ENCODE peak calls at places on chromosome 12, in six cellular contexts. M is psoas muscle; N is colonic mucosa; V is CD4-positive, alpha-beta memory T cell; E is K562; G is CD4-positive, alpha-beta T cell. P is an unnamed sample. For H3K27me3, the result is how much of the 10 kb centered on the place peaks cover.

GRCh38 chr12:54373619-54374554 is 9.6 kb upstream of the GPR84 start:
- DNase-seq in M (peak), V (peak), G (no peak), E (no peak), N (no peak), P (no peak)

GRCh38 chr12:88693837-88694445 is 113.7 kb upstream of the KITLG start:
- DNase-seq in G (no peak), E (no peak), N (no peak), M (no peak), V (no peak), P (peak)

GRCh38 chr12:79360936-79361335 is 329.8 kb downstream of the PAWR start:
- DNase-seq in V (no peak), M (no peak), G (no peak), N (no peak), E (no peak), P (no peak)

GRCh38 chr12:66848967-66849366 is 170.1 kb upstream of the GRIP1 start:
- DNase-seq in G (no peak), E (no peak), V (no peak), M (no peak), N (no peak), P (no peak)

GRCh38 chr12:27751386-27752047 is 28.5 kb upstream of the KLHL42 start:
- DNase-seq in N (peak), V (no peak), E (peak), G (no peak), M (no peak), P (no peak)

GRCh38 chr12:88298761-88299242 is 156.7 kb downstream of the TMTC3 start:
- DNase-seq in N (no peak), E (peak), G (no peak), V (no peak), M (no peak), P (peak)

GRCh38 chr12:124633269-124633953 is 66.0 kb upstream of the NCOR2 start:
- DNase-seq in E (peak), V (no peak), G (no peak), N (peak), M (no peak), P (peak)

GRCh38 chr12:52352951-52353350 is 14.3 kb downstream of the KRT85 start:
- DNase-seq in M (no peak), G (no peak), E (no peak), N (no peak), V (no peak), P (no peak)

GRCh38 chr12:18629445-18629844 is 108.4 kb downstream of the PLCZ1 start:
- DNase-seq in E (no peak), G (no peak), M (no peak), V (no peak), N (no peak), P (no peak)

GRCh38 chr12:34400986-34401658 is 378.8 kb downstream of the ALG10 start:
- DNase-seq in N (peak), G (no peak), V (no peak), E (no peak), M (peak), P (no peak)

GRCh38 chr12:52837341-52837741 is 3.2 kb upstream of the KRT79 start:
- DNase-seq in N (no peak), E (peak), V (no peak), G (no peak), M (no peak), P (peak)

GRCh38 chr12:59086124-59086523 is 165.8 kb upstream of the LRIG3 start:
- DNase-seq in V (no peak), M (no peak), E (no peak), N (no peak), G (no peak), P (no peak)

GRCh38 chr12:119589087-119589486 is 4.5 kb upstream of the TMEM233 start:
- DNase-seq in M (no peak), E (no peak), V (no peak), G (no peak), N (no peak), P (no peak)

GRCh38 chr12:13362260-13362841 is 165.8 kb downstream of the EMP1 start:
- DNase-seq in G (no peak), M (peak), E (peak), N (peak), V (no peak), P (peak)

GRCh38 chr12:110012137-110012536 is 12.9 kb downstream of the ANKRD13A start:
- DNase-seq in N (no peak), G (no peak), V (peak), E (no peak), M (no peak), P (no peak)

GRCh38 chr12:7079826-7080125 is 12.5 kb downstream of the C1R start:
- DNase-seq in N (no peak), M (no peak), G (no peak), V (no peak), E (no peak), P (peak)

GRCh38 chr12:46267618-46268348 is 1.1 kb downstream of the SLC38A1 start:
- DNase-seq in G (peak), E (peak), M (peak), N (peak), V (peak), P (peak)

GRCh38 chr12:118064608-118065007 is 3.6 kb upstream of the WSB2 start:
- DNase-seq in G (no peak), M (no peak), V (no peak), N (no peak), E (peak), P (no peak)

GRCh38 chr12:51579321-51579850 is 11.6 kb upstream of the SCN8A start:
- DNase-seq in N (no peak), M (no peak), G (no peak), V (no peak), E (no peak), P (no peak)

GRCh38 chr12:54412348-54412747 is 6.7 kb downstream of the ITGA5 start:
- DNase-seq in G (no peak), N (no peak), V (peak), M (no peak), E (no peak), P (no peak)

GRCh38 chr12:39490500-39491276 is 47.8 kb upstream of the KIF21A start:
- DNase-seq in E (peak), M (no peak), V (no peak), G (no peak), N (no peak), P (peak)

GRCh38 chr12:64700532-64700931 is 58.7 kb downstream of the GNS start:
- DNase-seq in M (no peak), G (no peak), E (no peak), N (no peak), V (no peak), P (no peak)

GRCh38 chr12:113424915-113425823 is 3.0 kb downstream of the SDSL start:
- DNase-seq in N (peak), V (peak), M (peak), G (peak), E (peak), P (peak)

GRCh38 chr12:92021665-92022033 is 124.0 kb downstream of the BTG1 start:
- DNase-seq in G (no peak), N (no peak), E (no peak), V (no peak), M (no peak), P (no peak)

GRCh38 chr12:111438501-111438900 is 32.8 kb downstream of the SH2B3 start:
- DNase-seq in E (peak), V (peak), G (peak), N (no peak), M (no peak), P (peak)

GRCh38 chr12:63940295-63940997 is 95.9 kb downstream of the SRGAP1 start:
- DNase-seq in M (no peak), N (no peak), V (no peak), G (no peak), E (no peak), P (no peak)

GRCh38 chr12:45464699-45465098 is 248.8 kb downstream of the ANO6 start:
- DNase-seq in M (no peak), N (no peak), G (no peak), E (no peak), V (no peak), P (no peak)

GRCh38 chr12:94640134-94640928 is 10.0 kb downstream of the TMCC3 start:
- DNase-seq in M (no peak), V (peak), N (no peak), E (no peak), G (no peak), P (peak)

GRCh38 chr12:79891506-79892162 is 43.3 kb downstream of the PPP1R12A start:
- DNase-seq in G (no peak), E (peak), V (no peak), M (no peak), N (no peak), P (no peak)

GRCh38 chr12:119666900-119667576 is 895 bp upstream of the PRKAB1 start:
- DNase-seq in E (no peak), M (no peak), G (no peak), N (no peak), V (no peak), P (no peak)

GRCh38 chr12:63298386-63298930 is 147.5 kb upstream of the AVPR1A start:
- DNase-seq in G (no peak), V (no peak), N (no peak), M (no peak), E (no peak), P (no peak)

GRCh38 chr12:116408489-116409217 is 131.2 kb upstream of the MED13L start:
- DNase-seq in M (no peak), E (no peak), N (no peak), V (no peak), G (no peak), P (no peak)

GRCh38 chr12:108266131-108266530 is 73.0 kb downstream of the CMKLR1 start:
- DNase-seq in M (no peak), V (no peak), N (no peak), E (no peak), G (no peak), P (no peak)

GRCh38 chr12:52037248-52037861 is 13.9 kb upstream of the NR4A1 start:
- DNase-seq in N (no peak), E (no peak), M (peak), G (no peak), V (no peak), P (peak)

GRCh38 chr12:109783135-109783964 is 49.8 kb downstream of the TRPV4 start:
- DNase-seq in E (no peak), M (no peak), N (no peak), G (no peak), V (no peak), P (no peak)

GRCh38 chr12:31524791-31525495 is 66.0 kb downstream of the DENND5B start:
- DNase-seq in G (no peak), E (no peak), M (no peak), V (no peak), N (no peak), P (no peak)

GRCh38 chr12:13367973-13368372 is 171.4 kb downstream of the EMP1 start:
- DNase-seq in V (no peak), E (no peak), M (no peak), N (no peak), G (no peak), P (no peak)

GRCh38 chr12:47981496-47982260 is 18.3 kb downstream of the TMEM106C start:
- DNase-seq in N (peak), M (no peak), E (peak), V (peak), G (no peak), P (no peak)

GRCh38 chr12:123808167-123808566 is 46.1 kb downstream of the DNAH10 start:
- DNase-seq in G (no peak), V (no peak), N (no peak), M (no peak), E (peak), P (peak)

GRCh38 chr12:27243006-27243405 is 1.1 kb upstream of the STK38L start:
- DNase-seq in G (no peak), M (no peak), E (no peak), V (no peak), N (no peak), P (no peak)

GRCh38 chr12:4168041-4168440 is 105.5 kb upstream of the CCND2 start:
- DNase-seq in M (no peak), N (no peak), V (no peak), E (no peak), G (no peak), P (no peak)

GRCh38 chr12:4172999-4173398 is 100.6 kb upstream of the CCND2 start:
- DNase-seq in E (no peak), G (no peak), M (no peak), N (no peak), V (no peak), P (peak)

GRCh38 chr12:4169522-4169921 is 104.0 kb upstream of the CCND2 start:
- DNase-seq in E (no peak), V (no peak), N (no peak), M (no peak), G (no peak), P (no peak)

GRCh38 chr12:4171742-4172141 is 101.8 kb upstream of the CCND2 start:
- DNase-seq in E (no peak), V (no peak), M (no peak), N (no peak), G (no peak), P (no peak)

GRCh38 chr12:4169959-4170358 is 103.6 kb upstream of the CCND2 start:
- DNase-seq in E (no peak), G (no peak), N (no peak), M (no peak), V (no peak), P (no peak)
- H3K27me3 ChIP-seq in E (under half), G (under half), N (under half), M (under half), V (under half), P (under half)

GRCh38 chr12:1530592-1531159 is 63.7 kb downstream of the FBXL14 start:
- DNase-seq in G (no peak), V (no peak), M (no peak), E (no peak), N (no peak), P (no peak)

GRCh38 chr12:1529862-1530591 is 64.4 kb downstream of the FBXL14 start:
- DNase-seq in G (no peak), M (peak), E (peak), N (no peak), V (no peak), P (no peak)

GRCh38 chr12:1528791-1529190 is 65.6 kb downstream of the FBXL14 start:
- DNase-seq in N (no peak), V (no peak), E (no peak), G (no peak), M (no peak), P (no peak)

GRCh38 chr12:1527789-1528188 is 66.6 kb downstream of the FBXL14 start:
- DNase-seq in M (no peak), G (no peak), V (no peak), N (no peak), E (no peak), P (peak)

GRCh38 chr12:1529228-1529861 is 65.0 kb downstream of the FBXL14 start:
- DNase-seq in E (no peak), V (no peak), N (no peak), G (no peak), M (no peak), P (no peak)
- H3K27ac ChIP-seq in E (no peak), V (no peak), N (no peak), G (no peak), M (no peak), P (no peak)

DNA sequence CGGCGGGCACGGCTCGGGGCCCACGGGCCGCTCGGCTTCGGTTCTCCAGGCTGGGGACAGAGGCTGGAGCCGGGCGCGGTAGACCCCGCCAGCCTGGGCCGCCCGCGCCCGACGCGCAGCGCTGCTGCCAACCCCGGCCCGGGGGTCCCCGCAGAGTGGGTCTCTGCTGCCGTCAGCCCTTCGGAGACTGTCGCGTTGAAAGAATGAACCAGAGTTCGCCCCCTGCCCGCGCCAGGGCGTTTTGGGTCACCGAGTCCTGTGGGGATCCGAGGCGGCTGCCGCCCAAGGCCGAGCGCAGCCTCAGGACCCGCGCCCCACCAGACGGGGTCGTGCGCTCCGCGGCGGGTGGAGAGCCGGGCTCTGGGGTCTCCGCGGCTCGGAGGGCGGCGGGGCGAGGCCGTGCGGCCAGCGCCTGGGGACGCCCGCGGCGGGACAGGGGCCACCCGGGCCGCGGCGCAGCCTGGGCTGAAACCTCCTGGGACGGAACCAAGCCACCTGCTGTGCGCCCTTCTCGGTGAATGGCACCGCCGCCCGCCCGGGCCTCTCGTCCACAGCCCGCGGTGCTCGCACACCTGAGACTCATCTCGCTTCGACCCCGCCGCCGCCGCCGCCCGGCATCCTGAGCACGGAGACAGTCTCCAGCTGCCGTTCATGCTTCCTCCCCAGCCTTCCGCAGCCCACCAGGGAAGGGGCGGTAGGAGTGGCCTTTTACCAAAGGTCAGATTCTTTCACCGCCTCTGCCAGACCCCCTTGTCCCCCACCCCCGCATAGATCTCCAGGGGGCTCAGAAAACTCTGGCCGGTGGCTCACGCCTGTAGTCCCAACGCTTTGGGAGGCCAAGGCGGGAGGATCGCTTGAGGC is 689 bp downstream of the B3GNT4 start:
- DNase-seq in N (no peak), V (no peak), M (no peak), E (no peak), G (no peak), P (no peak)
- H3K27me3 ChIP-seq in N (under half), V (under half), M (under half), E (under half), G (under half), P (under half)

GRCh38 chr12:101780599-101780998 is 41.3 kb upstream of the SYCP3 start:
- DNase-seq in V (no peak), E (no peak), M (no peak), N (no peak), G (no peak), P (no peak)
- H3K27ac ChIP-seq in V (no peak), E (no peak), M (no peak), N (no peak), G (no peak), P (no peak)

GRCh38 chr12:4951601-4952000 is 41.9 kb downstream of the KCNA1 start:
- DNase-seq in E (no peak), V (no peak), N (no peak), M (no peak), G (no peak), P (no peak)
- H3K27me3 ChIP-seq in E (under half), V (under half), N (under half), M (under half), G (under half), P (under half)

GRCh38 chr12:130364578-130364977 is 26.9 kb downstream of the PIWIL1 start:
- DNase-seq in M (no peak), G (no peak), V (no peak), N (no peak), E (no peak), P (no peak)
- H3K27ac ChIP-seq in M (no peak), G (no peak), V (no peak), N (no peak), E (no peak), P (no peak)